ENCODE peak calls at places on chromosome 1, in nine cellular contexts. One of them, this sample, is unnamed.
A peak's percentile ranks its signal among the peaks of the same experiment; 100 is the strongest.

GRCh38 chr1:206430031-206430983 is 40.0 kb upstream of the IKBKE start:
- DNase-seq in AG04450: peak; percentile 66
- DNase-seq in NCI-H146: no peak
- DNase-seq in pancreas: no peak
- DNase-seq in NCI-H446: no peak
- DNase-seq in ACHN: no peak
- DNase-seq in stimulated activated CD4-positive, alpha-beta T cell treated with anti-CD3 and anti-CD28 coated beads, Interleukin-12 subunit alpha, Interleukin-12 subunit beta, amount 100 ng/mL, for 4 hours: no peak
- DNase-seq in left cardiac atrium: peak; percentile 36
- DNase-seq in CD8-positive, alpha-beta memory T cell: no peak
- DNase-seq in this sample: peak; percentile 72

GRCh38 chr1:107525146-107525545 is 384.3 kb downstream of the NTNG1 start:
- DNase-seq in NCI-H446: no peak
- DNase-seq in left cardiac atrium: no peak
- DNase-seq in stimulated activated CD4-positive, alpha-beta T cell treated with anti-CD3 and anti-CD28 coated beads, Interleukin-12 subunit alpha, Interleukin-12 subunit beta, amount 100 ng/mL, for 4 hours: no peak
- DNase-seq in pancreas: no peak
- DNase-seq in AG04450: no peak
- DNase-seq in CD8-positive, alpha-beta memory T cell: no peak
- DNase-seq in NCI-H146: no peak
- DNase-seq in ACHN: no peak
- DNase-seq in this sample: no peak

GRCh38 chr1:227429447-227430359 is 111.4 kb upstream of the CDC42BPA start:
- DNase-seq in ACHN: no peak
- DNase-seq in AG04450: no peak
- DNase-seq in left cardiac atrium: no peak
- DNase-seq in NCI-H146: peak; percentile 62
- DNase-seq in CD8-positive, alpha-beta memory T cell: no peak
- DNase-seq in NCI-H446: peak; percentile 28
- DNase-seq in pancreas: no peak
- DNase-seq in stimulated activated CD4-positive, alpha-beta T cell treated with anti-CD3 and anti-CD28 coated beads, Interleukin-12 subunit alpha, Interleukin-12 subunit beta, amount 100 ng/mL, for 4 hours: no peak
- DNase-seq in this sample: peak; percentile 65

GRCh38 chr1:214071469-214071868 is 83.7 kb downstream of the PROX1 start:
- DNase-seq in NCI-H146: no peak
- DNase-seq in left cardiac atrium: no peak
- DNase-seq in AG04450: no peak
- DNase-seq in NCI-H446: no peak
- DNase-seq in CD8-positive, alpha-beta memory T cell: no peak
- DNase-seq in stimulated activated CD4-positive, alpha-beta T cell treated with anti-CD3 and anti-CD28 coated beads, Interleukin-12 subunit alpha, Interleukin-12 subunit beta, amount 100 ng/mL, for 4 hours: no peak
- DNase-seq in pancreas: no peak
- DNase-seq in ACHN: no peak
- DNase-seq in this sample: no peak

GRCh38 chr1:209556159-209556690 is 27.3 kb upstream of the CAMK1G start:
- DNase-seq in stimulated activated CD4-positive, alpha-beta T cell treated with anti-CD3 and anti-CD28 coated beads, Interleukin-12 subunit alpha, Interleukin-12 subunit beta, amount 100 ng/mL, for 4 hours: no peak
- DNase-seq in NCI-H446: no peak
- DNase-seq in pancreas: no peak
- DNase-seq in NCI-H146: no peak
- DNase-seq in ACHN: no peak
- DNase-seq in CD8-positive, alpha-beta memory T cell: no peak
- DNase-seq in left cardiac atrium: no peak
- DNase-seq in AG04450: no peak
- DNase-seq in this sample: no peak

GRCh38 chr1:201020040-201020591 is 3.4 kb downstream of the KIF21B start:
- DNase-seq in stimulated activated CD4-positive, alpha-beta T cell treated with anti-CD3 and anti-CD28 coated beads, Interleukin-12 subunit alpha, Interleukin-12 subunit beta, amount 100 ng/mL, for 4 hours: no peak
- DNase-seq in NCI-H146: no peak
- DNase-seq in AG04450: no peak
- DNase-seq in NCI-H446: no peak
- DNase-seq in left cardiac atrium: no peak
- DNase-seq in CD8-positive, alpha-beta memory T cell: peak; percentile 22
- DNase-seq in pancreas: no peak
- DNase-seq in ACHN: no peak
- DNase-seq in this sample: no peak

GRCh38 chr1:44220755-44221154 is 7.5 kb downstream of the DMAP1 start:
- DNase-seq in stimulated activated CD4-positive, alpha-beta T cell treated with anti-CD3 and anti-CD28 coated beads, Interleukin-12 subunit alpha, Interleukin-12 subunit beta, amount 100 ng/mL, for 4 hours: no peak
- DNase-seq in pancreas: no peak
- DNase-seq in NCI-H146: no peak
- DNase-seq in AG04450: no peak
- DNase-seq in CD8-positive, alpha-beta memory T cell: no peak
- DNase-seq in left cardiac atrium: no peak
- DNase-seq in ACHN: no peak
- DNase-seq in NCI-H446: no peak
- DNase-seq in this sample: no peak

GRCh38 chr1:75035536-75035935 is 98.7 kb upstream of the LHX8 start:
- DNase-seq in NCI-H446: no peak
- DNase-seq in ACHN: no peak
- DNase-seq in stimulated activated CD4-positive, alpha-beta T cell treated with anti-CD3 and anti-CD28 coated beads, Interleukin-12 subunit alpha, Interleukin-12 subunit beta, amount 100 ng/mL, for 4 hours: no peak
- DNase-seq in AG04450: no peak
- DNase-seq in NCI-H146: no peak
- DNase-seq in CD8-positive, alpha-beta memory T cell: no peak
- DNase-seq in pancreas: no peak
- DNase-seq in left cardiac atrium: no peak
- DNase-seq in this sample: no peak

GRCh38 chr1:183443025-183443424 is 24.8 kb upstream of the NMNAT2 start:
- DNase-seq in AG04450: no peak
- DNase-seq in pancreas: no peak
- DNase-seq in CD8-positive, alpha-beta memory T cell: no peak
- DNase-seq in stimulated activated CD4-positive, alpha-beta T cell treated with anti-CD3 and anti-CD28 coated beads, Interleukin-12 subunit alpha, Interleukin-12 subunit beta, amount 100 ng/mL, for 4 hours: no peak
- DNase-seq in NCI-H446: peak; percentile 45
- DNase-seq in NCI-H146: no peak
- DNase-seq in left cardiac atrium: no peak
- DNase-seq in ACHN: no peak
- DNase-seq in this sample: no peak

GRCh38 chr1:212467843-212468482 is 35.2 kb downstream of the NENF start:
- DNase-seq in left cardiac atrium: no peak
- DNase-seq in pancreas: no peak
- DNase-seq in AG04450: no peak
- DNase-seq in NCI-H446: no peak
- DNase-seq in CD8-positive, alpha-beta memory T cell: no peak
- DNase-seq in stimulated activated CD4-positive, alpha-beta T cell treated with anti-CD3 and anti-CD28 coated beads, Interleukin-12 subunit alpha, Interleukin-12 subunit beta, amount 100 ng/mL, for 4 hours: no peak
- DNase-seq in ACHN: no peak
- DNase-seq in NCI-H146: peak; percentile 30
- DNase-seq in this sample: peak; percentile 21

GRCh38 chr1:176241385-176242015 is 34.4 kb upstream of the COP1 start:
- DNase-seq in NCI-H146: no peak
- DNase-seq in pancreas: no peak
- DNase-seq in NCI-H446: no peak
- DNase-seq in ACHN: peak; percentile 89
- DNase-seq in left cardiac atrium: no peak
- DNase-seq in CD8-positive, alpha-beta memory T cell: no peak
- DNase-seq in AG04450: peak; percentile 74
- DNase-seq in stimulated activated CD4-positive, alpha-beta T cell treated with anti-CD3 and anti-CD28 coated beads, Interleukin-12 subunit alpha, Interleukin-12 subunit beta, amount 100 ng/mL, for 4 hours: no peak
- DNase-seq in this sample: peak; percentile 80

GRCh38 chr1:54402896-54403295 is 3.3 kb downstream of the SSBP3 start:
- DNase-seq in CD8-positive, alpha-beta memory T cell: no peak
- DNase-seq in pancreas: no peak
- DNase-seq in AG04450: no peak
- DNase-seq in stimulated activated CD4-positive, alpha-beta T cell treated with anti-CD3 and anti-CD28 coated beads, Interleukin-12 subunit alpha, Interleukin-12 subunit beta, amount 100 ng/mL, for 4 hours: no peak
- DNase-seq in NCI-H446: no peak
- DNase-seq in NCI-H146: no peak
- DNase-seq in ACHN: peak; percentile 25
- DNase-seq in left cardiac atrium: no peak
- DNase-seq in this sample: no peak

GRCh38 chr1:37267111-37267835 is 207.1 kb upstream of the ZC3H12A start:
- DNase-seq in CD8-positive, alpha-beta memory T cell: no peak
- DNase-seq in ACHN: no peak
- DNase-seq in stimulated activated CD4-positive, alpha-beta T cell treated with anti-CD3 and anti-CD28 coated beads, Interleukin-12 subunit alpha, Interleukin-12 subunit beta, amount 100 ng/mL, for 4 hours: no peak
- DNase-seq in pancreas: no peak
- DNase-seq in left cardiac atrium: no peak
- DNase-seq in NCI-H146: no peak
- DNase-seq in NCI-H446: no peak
- DNase-seq in AG04450: no peak
- DNase-seq in this sample: no peak

GRCh38 chr1:185595835-185596667 is 138.1 kb upstream of the HMCN1 start:
- DNase-seq in ACHN: peak; percentile 66
- DNase-seq in stimulated activated CD4-positive, alpha-beta T cell treated with anti-CD3 and anti-CD28 coated beads, Interleukin-12 subunit alpha, Interleukin-12 subunit beta, amount 100 ng/mL, for 4 hours: peak; percentile 28
- DNase-seq in NCI-H146: peak; percentile 52
- DNase-seq in AG04450: peak; percentile 6
- DNase-seq in CD8-positive, alpha-beta memory T cell: peak; percentile 24
- DNase-seq in NCI-H446: peak; percentile 52
- DNase-seq in pancreas: no peak
- DNase-seq in left cardiac atrium: no peak
- DNase-seq in this sample: peak; percentile 22

GRCh38 chr1:33921281-33921680 is 57.4 kb downstream of the HMGB4 start:
- DNase-seq in stimulated activated CD4-positive, alpha-beta T cell treated with anti-CD3 and anti-CD28 coated beads, Interleukin-12 subunit alpha, Interleukin-12 subunit beta, amount 100 ng/mL, for 4 hours: no peak
- DNase-seq in CD8-positive, alpha-beta memory T cell: no peak
- DNase-seq in NCI-H146: no peak
- DNase-seq in left cardiac atrium: no peak
- DNase-seq in ACHN: no peak
- DNase-seq in NCI-H446: no peak
- DNase-seq in pancreas: no peak
- DNase-seq in AG04450: no peak
- DNase-seq in this sample: no peak

This sample was measured in HFFc6.